ENCODE peak calls at places on chromosomes 5 and 9, in four cellular contexts. M is A549, B is K562, S is HepG2. L is an unnamed sample.

GRCh38 chr9:85541876-85542275 is 199.9 kb downstream of the AGTPBP1 start:
- DNase-seq in M (no peak), B (no peak), S (no peak), L (no peak)

GRCh38 chr5:123696948-123697347 is 185.0 kb downstream of the CSNK1G3 start:
- DNase-seq in M (peak), B (no peak), S (no peak), L (no peak)

GRCh38 chr5:149938791-149939358 is 5.7 kb downstream of the PDE6A start:
- DNase-seq in M (peak), B (peak), S (no peak), L (no peak)

GRCh38 chr5:14488697-14489096 is 92.9 kb upstream of the OTULINL start:
- DNase-seq in M (no peak), B (no peak), S (no peak), L (no peak)

GRCh38 chr9:2298217-2298616 is 283.1 kb downstream of the SMARCA2 start:
- DNase-seq in M (no peak), B (no peak), S (no peak), L (no peak)

GRCh38 chr9:90460220-90460619 is 182.4 kb downstream of the DIRAS2 start:
- DNase-seq in M (no peak), B (no peak), S (no peak), L (no peak)

GRCh38 chr5:8396756-8397155 is 527.8 kb downstream of the MTRR start:
- DNase-seq in M (no peak), B (no peak), S (no peak), L (no peak)

GRCh38 chr9:98961513-98962180 is 17.9 kb downstream of the COL15A1 start:
- DNase-seq in M (no peak), B (no peak), S (no peak), L (no peak)

DNA sequence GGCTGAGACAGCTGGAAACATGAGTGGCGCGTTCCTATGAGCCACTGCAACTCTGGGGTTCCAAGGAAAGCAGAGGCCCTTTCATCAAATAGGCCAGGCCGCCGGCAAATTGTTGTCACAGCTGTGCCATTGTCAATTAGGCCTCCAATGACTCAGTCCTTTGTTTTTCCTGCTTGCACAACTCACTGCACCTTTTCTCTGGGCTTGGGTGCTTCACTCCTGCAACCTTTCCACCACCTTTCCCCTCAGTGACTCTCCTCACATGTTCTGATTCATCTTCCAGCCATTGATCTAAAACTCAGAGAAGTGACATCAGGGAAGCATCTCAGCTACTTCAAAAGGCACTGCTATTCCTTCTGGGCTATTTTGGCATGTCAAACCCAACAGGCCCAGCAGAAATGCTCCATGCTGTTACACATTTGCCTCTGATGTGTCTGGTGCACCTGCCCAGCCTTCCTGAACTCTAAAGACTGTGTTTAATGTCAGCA is 653.7 kb downstream of the NR2F1-AS1 start:
- DNase-seq in M (no peak), B (no peak), S (peak), L (no peak)
- H3K4me2 ChIP-seq in M (peak), B (no peak), S (peak), L (no peak)

DNA sequence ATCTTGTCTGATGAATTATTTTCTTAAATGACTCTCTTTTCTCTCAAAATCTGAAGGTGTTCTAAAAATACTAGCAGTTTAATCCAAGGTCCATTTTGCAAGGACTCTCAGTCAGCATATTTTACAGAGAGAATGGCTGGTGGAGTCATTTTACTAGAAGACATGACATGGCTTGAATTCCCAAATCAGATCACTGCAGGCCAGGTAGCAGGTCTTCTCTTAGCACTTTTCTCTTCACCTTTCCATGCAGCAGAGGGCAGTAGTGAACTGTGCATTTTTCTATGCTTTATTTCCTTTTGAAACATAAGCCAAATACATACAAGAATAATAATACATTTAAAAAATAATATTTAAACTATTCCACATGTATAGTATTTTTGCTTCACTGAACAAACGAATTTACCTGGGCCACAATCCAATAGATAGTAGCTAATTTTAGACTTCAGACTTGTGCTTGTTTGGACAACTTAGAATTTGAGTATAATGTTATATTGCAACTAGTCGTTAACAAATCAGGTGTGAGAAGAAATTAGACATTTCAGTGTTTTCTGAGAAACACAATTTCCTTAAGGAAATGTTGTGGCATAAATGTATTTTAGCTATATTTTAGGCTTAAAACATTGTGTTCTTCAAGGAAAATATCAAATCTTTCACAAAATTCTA is 289.4 kb upstream of the DAB2 start:
- DNase-seq in M (peak), B (peak), S (peak), L (peak)
- TF ChIP-seq USF2 in M (no peak), B (no peak), S (no peak), L (no peak)

GRCh38 chr9:12884736-12885395 is 110.0 kb downstream of the LURAP1L start:
- DNase-seq in M (peak), B (no peak), S (peak), L (no peak)
- TF ChIP-seq ESRRA in M (no peak), B (no peak), S (no peak), L (no peak)

GRCh38 chr5:88818296-88818695 is 64.7 kb downstream of the MEF2C start:
- DNase-seq in M (no peak), B (no peak), S (no peak), L (no peak)
- H3K4me2 ChIP-seq in M (no peak), B (no peak), S (no peak), L (peak)

GRCh38 chr5:138874771-138875628 is at the start of gene LRRTM2:
- DNase-seq in M (no peak), B (no peak), S (no peak), L (no peak)

GRCh38 chr5:138874241-138874640 is 894 bp downstream of the LRRTM2 start:
- DNase-seq in M (no peak), B (no peak), S (no peak), L (no peak)

GRCh38 chr5:138876811-138877210 is 1.7 kb upstream of the LRRTM2 start:
- DNase-seq in M (no peak), B (no peak), S (no peak), L (no peak)

GRCh38 chr5:138873886-138874200 is 1.3 kb downstream of the LRRTM2 start:
- DNase-seq in M (no peak), B (no peak), S (no peak), L (no peak)

DNA sequence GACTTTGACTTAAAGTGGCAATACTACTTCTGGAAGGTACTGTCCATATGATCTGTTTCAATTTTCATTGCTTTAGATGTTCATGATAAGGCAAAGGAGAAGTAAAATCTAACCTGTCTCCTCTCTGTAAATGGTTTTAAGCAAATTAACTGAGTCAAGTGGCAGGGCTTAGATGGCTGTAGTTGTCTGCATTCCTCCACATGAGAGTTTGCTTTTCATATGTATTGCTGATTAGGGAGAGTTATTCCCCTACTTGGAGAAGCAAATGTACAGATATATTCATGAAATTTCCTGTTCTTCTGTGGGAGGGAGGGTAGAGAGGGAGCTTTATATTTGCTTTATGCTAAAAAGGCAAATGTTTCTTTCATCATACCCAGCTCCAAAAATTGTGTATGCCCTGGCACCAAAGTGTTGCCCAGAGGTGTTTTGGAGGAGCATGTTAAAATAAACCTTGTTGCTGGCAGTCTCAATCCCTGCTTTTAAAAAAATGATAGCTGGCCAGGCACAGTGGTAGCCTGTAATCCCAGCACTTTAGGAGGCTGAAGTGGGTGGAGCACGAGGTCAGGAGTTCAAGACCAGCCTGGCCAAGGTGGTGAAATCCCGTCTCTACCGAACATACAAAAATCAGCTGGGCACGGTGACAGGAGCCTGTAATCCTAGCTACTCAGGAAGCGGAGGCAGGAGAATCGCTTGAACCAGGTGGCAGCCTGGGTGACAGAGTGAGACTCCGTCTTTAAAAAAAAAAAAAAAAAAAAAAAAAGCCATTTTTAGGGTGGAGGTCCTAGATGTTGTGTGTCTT is 3.5 kb upstream of the LRRTM2 start:
- DNase-seq in M (no peak), B (no peak), S (no peak), L (no peak)
- TF ChIP-seq USF2 in M (no peak), B (no peak), S (no peak), L (no peak)

DNA sequence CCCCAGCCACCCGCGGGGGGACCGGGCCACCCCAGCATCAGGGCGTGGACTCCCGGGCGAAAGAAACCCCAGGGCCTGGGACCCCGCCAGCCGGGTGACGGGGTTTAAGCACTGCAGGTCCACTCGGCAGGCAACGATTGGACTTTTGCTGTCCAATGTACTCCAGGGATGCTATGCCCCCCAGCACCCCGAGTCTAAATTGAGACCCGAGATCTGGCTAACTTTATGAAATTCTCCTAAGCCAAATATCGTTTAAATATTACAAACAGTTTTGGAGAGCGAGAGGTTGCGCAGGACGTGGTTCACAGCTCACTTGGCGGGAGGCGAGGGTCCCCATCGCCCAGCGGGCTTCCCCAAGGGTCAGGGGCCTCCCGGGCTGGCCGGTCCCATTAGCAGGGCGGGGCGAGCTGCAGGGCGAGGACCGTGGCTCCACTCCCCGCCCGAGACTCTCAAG is 384 bp upstream of the MRPS2 start:
- DNase-seq in M (no peak), B (no peak), S (no peak), L (no peak)
- TF ChIP-seq ESRRA in M (no peak), B (no peak), S (no peak), L (no peak)

GRCh38 chr5:174338204-174339010 is 292.9 kb downstream of the NSG2 start:
- DNase-seq in M (no peak), B (no peak), S (no peak), L (no peak)

GRCh38 chr5:174339130-174339529 is 293.6 kb downstream of the NSG2 start:
- DNase-seq in M (no peak), B (no peak), S (no peak), L (no peak)

GRCh38 chr5:174335682-174336364 is 290.3 kb downstream of the NSG2 start:
- DNase-seq in M (no peak), B (no peak), S (no peak), L (no peak)

GRCh38 chr5:174337276-174338203 is 292.0 kb downstream of the NSG2 start:
- DNase-seq in M (no peak), B (no peak), S (peak), L (no peak)

DNA sequence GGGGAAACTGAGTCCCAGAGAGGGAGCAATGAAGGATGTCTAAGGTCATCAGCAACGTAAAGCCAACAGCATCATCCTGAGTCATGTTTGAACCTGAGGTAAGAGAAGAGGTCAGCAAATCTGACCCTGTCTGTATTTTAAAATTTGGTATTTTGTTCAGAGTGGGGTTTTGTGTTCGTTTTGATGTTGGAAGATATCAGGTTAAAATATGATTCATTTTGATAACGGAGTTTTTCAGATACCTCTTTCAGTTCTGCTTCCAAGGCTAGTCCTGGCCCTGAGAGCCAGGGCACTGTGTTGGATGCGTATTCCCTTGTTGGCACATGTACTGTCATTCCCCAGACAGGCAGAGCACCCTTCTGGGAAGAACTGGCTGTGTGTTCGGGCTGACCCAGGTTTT is 291.0 kb downstream of the NSG2 start:
- DNase-seq in M (no peak), B (no peak), S (no peak), L (no peak)
- H3K4me2 ChIP-seq in M (no peak), B (no peak), S (no peak), L (no peak)

DNA sequence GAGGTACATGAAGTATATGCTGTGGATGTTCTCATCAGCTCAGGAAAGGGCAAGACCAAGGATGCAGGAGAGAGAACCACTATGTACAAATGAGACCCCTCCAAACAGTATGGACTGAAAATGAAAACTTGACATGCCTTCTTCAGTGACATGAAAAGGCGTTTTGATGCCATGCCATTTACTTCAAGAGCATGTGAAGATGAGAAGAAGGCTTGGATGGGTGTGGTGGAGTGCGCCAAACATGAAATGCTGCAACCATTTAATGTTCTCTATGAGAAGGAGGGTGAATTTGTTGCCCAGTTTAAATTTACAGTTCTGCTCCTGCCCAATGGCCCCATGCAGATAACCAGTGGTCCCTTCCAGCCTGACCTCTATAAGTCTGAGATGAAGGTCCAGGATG is 47.7 kb downstream of the SEMA4D start:
- DNase-seq in M (no peak), B (no peak), S (no peak), L (no peak)
- TF ChIP-seq USF2 in M (no peak), B (no peak), S (no peak), L (no peak)

GRCh38 chr5:31119938-31120641 is 73.4 kb upstream of the CDH6 start:
- DNase-seq in M (no peak), B (no peak), S (no peak), L (no peak)
- TF ChIP-seq ESRRA in M (no peak), B (no peak), S (no peak), L (no peak)